ENCODE peak calls at places on chromosomes 12 and 14, in seven cellular contexts. A is NB4, I is GM12864, H is mesendoderm, E is GM12878, T is left lung, B is fibroblast of mammary gland. U is an unnamed sample.

GRCh38 chr14:55127491-55127951 is 1.5 kb upstream of the LGALS3 start:
- DNase-seq in B (peak), T (no peak), H (no peak), A (peak), E (no peak), I (no peak), U (no peak)

GRCh38 chr12:115492553-115492952 is 784.9 kb downstream of the MED13L start:
- DNase-seq in E (no peak), T (no peak), I (no peak), A (no peak), H (no peak), B (no peak), U (no peak)

GRCh38 chr14:61109288-61109687 is 128.2 kb downstream of the SLC38A6 start:
- DNase-seq in T (no peak), I (no peak), H (no peak), A (peak), E (no peak), B (no peak), U (no peak)

GRCh38 chr12:122126713-122127597 is 47.1 kb downstream of the IL31 start:
- DNase-seq in E (no peak), I (no peak), A (no peak), B (no peak), T (no peak), H (peak), U (no peak)

GRCh38 chr12:27810756-27811155 is 30.7 kb upstream of the MANSC4 start:
- DNase-seq in E (no peak), T (no peak), A (no peak), B (no peak), I (no peak), H (no peak), U (no peak)

GRCh38 chr12:2813573-2814185 is 1.2 kb downstream of the ITFG2 start:
- DNase-seq in H (peak), I (peak), E (no peak), A (peak), T (peak), B (peak), U (no peak)

GRCh38 chr14:92475451-92476187 is 38.0 kb upstream of the RIN3 start:
- DNase-seq in T (no peak), H (no peak), A (peak), E (no peak), I (no peak), B (peak), U (peak)

GRCh38 chr12:69405466-69405865 is 45.9 kb downstream of the YEATS4 start:
- DNase-seq in I (no peak), A (no peak), H (no peak), T (peak), B (peak), E (no peak), U (peak)

GRCh38 chr14:89540830-89541470 is 123.9 kb upstream of the FOXN3 start:
- DNase-seq in E (no peak), T (no peak), I (no peak), B (peak), H (peak), A (no peak), U (peak)

GRCh38 chr14:90720336-90720735 is 95.9 kb downstream of the TTC7B start:
- DNase-seq in A (peak), E (no peak), B (no peak), H (peak), I (no peak), T (no peak), U (no peak)

GRCh38 chr14:33454022-33454645 is 496.7 kb downstream of the EGLN3 start:
- DNase-seq in H (no peak), A (no peak), E (no peak), B (no peak), T (no peak), I (no peak), U (no peak)

GRCh38 chr14:96094656-96095055 is 55.5 kb downstream of the C14orf132 start:
- DNase-seq in B (no peak), H (no peak), A (no peak), T (no peak), E (no peak), I (no peak), U (no peak)

GRCh38 chr14:74240794-74241610 is 1.8 kb downstream of the VSX2 start:
- DNase-seq in H (peak), E (no peak), A (no peak), T (no peak), I (no peak), B (no peak), U (no peak)

GRCh38 chr12:2877959-2878732 is 1.1 kb downstream of the RHNO1 start:
- DNase-seq in H (peak), I (no peak), E (no peak), T (no peak), A (peak), B (peak), U (no peak)

GRCh38 chr14:61525293-61526011 is 169.9 kb upstream of the HIF1A start:
- DNase-seq in I (peak), A (peak), B (peak), T (peak), E (peak), H (peak), U (peak)

DNA sequence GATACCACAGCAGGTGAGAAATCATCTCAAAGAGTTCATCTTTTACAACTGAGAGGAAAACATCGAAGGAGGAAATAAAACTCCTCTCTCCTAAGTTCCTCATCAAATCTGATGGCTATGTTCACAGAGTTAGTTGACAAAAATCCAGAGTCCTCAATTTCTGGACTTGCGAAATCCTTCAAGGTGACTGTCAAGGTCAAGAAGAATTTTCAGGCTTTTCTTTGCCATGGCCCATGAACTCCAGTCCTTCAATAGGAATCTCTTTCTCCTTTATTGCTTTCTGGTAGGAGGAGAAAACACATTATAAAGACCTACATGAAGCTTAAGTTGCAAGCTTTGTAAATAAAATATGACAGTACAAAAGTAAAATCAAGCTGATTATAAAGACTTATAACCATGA is 1.5 kb downstream of the TRIAP1 start:
- DNase-seq in T (no peak), I (no peak), A (no peak), E (no peak), H (no peak), B (no peak), U (no peak)
- H3K4me3 ChIP-seq in T (no peak), I (no peak), A (peak), E (peak), H (no peak), B (no peak), U (peak)

GRCh38 chr12:66965613-66966012 is 286.7 kb upstream of the GRIP1 start:
- DNase-seq in A (no peak), T (no peak), H (no peak), I (no peak), E (no peak), B (no peak), U (no peak)
- H3K4me3 ChIP-seq in A (no peak), T (no peak), H (no peak), I (no peak), E (no peak), B (no peak), U (no peak)

GRCh38 chr14:104135121-104135903 is 3.1 kb upstream of the KIF26A start:
- DNase-seq in B (peak), E (no peak), I (no peak), A (peak), H (peak), T (peak), U (no peak)

GRCh38 chr14:104134061-104134965 is 4.1 kb upstream of the KIF26A start:
- DNase-seq in T (no peak), A (no peak), H (no peak), B (no peak), I (no peak), E (no peak), U (no peak)

GRCh38 chr14:104137297-104138097 is 890 bp upstream of the KIF26A start:
- DNase-seq in E (no peak), A (peak), T (peak), B (peak), H (peak), I (no peak), U (no peak)

GRCh38 chr14:104136472-104137296 is 1.7 kb upstream of the KIF26A start:
- DNase-seq in T (no peak), B (no peak), E (no peak), H (no peak), I (no peak), A (no peak), U (no peak)

GRCh38 chr14:104135904-104136471 is 2.4 kb upstream of the KIF26A start:
- DNase-seq in B (no peak), I (no peak), H (no peak), A (no peak), T (no peak), E (no peak), U (no peak)
- H3K4me3 ChIP-seq in B (no peak), I (no peak), H (no peak), A (no peak), T (no peak), E (no peak), U (peak)

DNA sequence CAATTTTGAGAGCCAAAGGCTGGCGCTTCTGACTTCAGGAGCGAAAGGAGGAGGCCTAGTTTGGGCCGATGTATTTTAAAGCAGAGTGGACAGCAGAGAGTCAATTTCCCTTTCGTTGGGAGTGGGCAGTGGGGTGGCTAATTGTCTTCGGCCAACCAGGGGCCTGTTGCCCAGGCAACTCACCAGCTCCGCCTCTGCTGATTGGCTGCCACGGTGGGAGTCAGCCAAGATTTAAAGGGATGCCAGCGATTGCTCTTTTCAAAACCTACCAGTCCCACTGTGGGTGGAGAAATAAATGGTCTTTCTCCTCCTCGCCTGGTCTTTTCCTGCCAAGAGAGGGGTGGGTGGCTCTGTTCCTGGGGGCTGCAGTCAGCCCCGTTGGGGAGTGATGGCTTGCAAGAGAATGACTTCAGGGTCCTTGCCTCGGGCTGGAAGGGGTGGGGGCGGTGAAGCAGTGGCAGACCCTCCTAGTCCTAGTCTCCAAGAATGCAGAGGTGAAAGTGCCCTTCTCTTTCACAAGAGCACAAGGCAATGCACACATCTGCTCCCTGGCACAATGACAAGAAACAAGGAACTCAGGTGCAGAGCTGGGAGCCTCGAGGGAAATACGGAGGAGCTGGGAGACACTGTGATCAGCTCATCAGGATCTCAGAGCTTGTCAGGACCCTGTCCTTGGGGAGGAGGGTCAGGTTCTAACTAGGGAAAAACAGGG is 37.7 kb downstream of the RASAL1 start:
- DNase-seq in B (peak), H (peak), E (no peak), I (no peak), T (no peak), A (no peak), U (no peak)
- H3K4me3 ChIP-seq in B (no peak), H (no peak), E (no peak), I (no peak), T (no peak), A (no peak), U (no peak)